ENCODE peak calls at places on chromosomes 16 and 17, in eight cellular contexts. S is neural progenitor cell; R is IMR-90; K is Karpas-422; B is heart left ventricle; F is CD8-positive, alpha-beta T cell; V is heart right ventricle; A is CD4-positive, CD25-positive, alpha-beta regulatory T cell. J is an unnamed sample. For H3K9me3, the result is how much of the 10 kb centered on the place peaks cover.

GRCh38 chr16:14335297-14335696 is 264.2 kb downstream of the MRTFB start:
- DNase-seq in V (no peak), K (peak), A (no peak), F (no peak), S (no peak), R (no peak), B (no peak), J (no peak)

GRCh38 chr17:39099686-39100293 is 51.6 kb downstream of the PLXDC1 start:
- DNase-seq in F (no peak), K (no peak), B (peak), A (no peak), V (peak), S (no peak), R (peak), J (no peak)

GRCh38 chr16:59758848-59759247 is 1024.7 kb upstream of the GOT2 start:
- DNase-seq in K (no peak), S (no peak), A (no peak), V (no peak), F (no peak), B (no peak), R (no peak), J (no peak)

GRCh38 chr17:17295141-17295540 is 8.0 kb upstream of the NT5M start:
- DNase-seq in K (no peak), R (no peak), A (no peak), V (no peak), B (no peak), S (no peak), F (no peak), J (no peak)

GRCh38 chr17:67466251-67466650 is 89.2 kb downstream of the PITPNC1 start:
- DNase-seq in V (no peak), A (no peak), R (no peak), F (no peak), K (no peak), B (no peak), S (no peak), J (no peak)

GRCh38 chr17:35568561-35568960 is 7.9 kb upstream of the SLFN14 start:
- DNase-seq in F (no peak), R (peak), V (no peak), S (peak), B (no peak), K (no peak), A (peak), J (no peak)

GRCh38 chr16:85286970-85287814 is 174.9 kb upstream of the CIBAR2 start:
- DNase-seq in V (peak), B (peak), K (no peak), S (no peak), R (peak), F (no peak), A (no peak), J (no peak)

GRCh38 chr17:13222931-13223330 is 205.1 kb upstream of the ELAC2 start:
- DNase-seq in K (no peak), A (no peak), V (no peak), B (no peak), F (no peak), R (no peak), S (no peak), J (no peak)

GRCh38 chr17:51764387-51764971 is 394.0 kb downstream of the CA10 start:
- DNase-seq in B (no peak), V (no peak), A (peak), K (peak), R (peak), S (peak), F (peak), J (peak)

GRCh38 chr17:77120866-77121265 is 19.9 kb upstream of the SEC14L1 start:
- DNase-seq in F (no peak), K (no peak), A (no peak), V (no peak), S (no peak), B (peak), R (no peak), J (peak)

GRCh38 chr16:30876867-30877266 is 17.0 kb downstream of the BCL7C start:
- DNase-seq in V (no peak), B (no peak), K (peak), S (peak), F (no peak), A (no peak), R (no peak), J (no peak)

GRCh38 chr17:76153640-76154039 is 12.6 kb upstream of the FOXJ1 start:
- DNase-seq in F (no peak), V (no peak), B (no peak), R (peak), K (no peak), S (peak), A (no peak), J (no peak)

GRCh38 chr17:43579570-43580140 is 33.5 kb upstream of the ETV4 start:
- DNase-seq in F (no peak), B (no peak), S (no peak), A (no peak), K (no peak), V (no peak), R (peak), J (no peak)

GRCh38 chr17:44541884-44542581 is 15.3 kb upstream of the FZD2 start:
- DNase-seq in V (no peak), S (peak), R (no peak), F (no peak), K (no peak), B (no peak), A (no peak), J (no peak)

GRCh38 chr17:19487009-19487600 is 46.5 kb upstream of the SLC47A1 start:
- DNase-seq in V (no peak), R (no peak), S (no peak), F (no peak), K (no peak), A (no peak), B (no peak), J (no peak)

DNA sequence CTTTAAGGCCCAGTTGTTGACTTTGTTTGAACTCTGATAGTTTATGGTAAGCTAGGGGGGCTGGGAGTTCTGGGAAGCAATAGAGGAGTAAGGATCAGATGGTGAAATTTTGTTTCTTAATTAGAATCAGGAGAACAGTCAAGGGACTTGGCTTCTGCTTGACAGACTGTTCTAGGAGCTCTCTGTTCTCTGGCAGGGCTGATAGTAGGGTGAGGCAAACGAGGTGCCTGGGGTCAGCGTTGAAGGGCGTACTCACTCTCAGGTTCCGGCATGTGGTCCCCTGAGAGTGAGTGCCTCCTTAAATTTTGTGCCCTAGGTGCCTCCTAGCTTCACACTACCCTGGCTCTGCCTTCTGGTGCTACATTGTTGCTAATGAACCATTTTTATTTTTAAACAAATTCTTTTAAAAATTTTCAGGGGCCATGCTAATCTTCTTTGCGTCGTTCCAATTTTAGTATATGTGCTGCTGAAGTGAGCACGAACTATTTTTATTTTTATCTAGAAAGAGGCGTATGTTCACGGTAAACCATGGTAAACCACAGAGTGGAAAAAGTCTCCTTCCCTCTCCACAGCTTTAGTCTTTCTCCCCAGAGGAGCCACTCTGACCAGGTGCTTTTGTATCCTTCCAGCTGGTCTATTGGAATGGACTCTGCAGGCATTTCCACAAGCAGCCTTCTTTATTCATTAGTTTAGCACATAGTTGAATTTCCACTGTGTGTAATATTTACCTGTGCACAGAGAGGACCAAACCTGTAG is 19.7 kb downstream of the SLC7A6 start:
- DNase-seq in K (peak), V (no peak), A (no peak), R (no peak), S (no peak), F (no peak), B (no peak), J (no peak)
- H3K27ac ChIP-seq in K (peak), V (peak), A (peak), R (peak), S (no peak), F (peak), B (peak), J (peak)

GRCh38 chr16:847151-847550 is 46.6 kb upstream of the GNG13 start:
- DNase-seq in R (no peak), K (no peak), S (no peak), V (no peak), B (no peak), F (no peak), A (no peak), J (no peak)
- H3K9me3 ChIP-seq in R (under half), K (under half), S (under half), V (under half), B (under half), F (under half), A (under half), J (under half)

GRCh38 chr17:70067104-70067503 is 7.9 kb upstream of the KCNJ16 start:
- DNase-seq in A (no peak), V (no peak), R (no peak), K (no peak), S (no peak), B (no peak), F (no peak), J (no peak)
- H3K27ac ChIP-seq in A (no peak), V (no peak), R (no peak), K (no peak), S (no peak), B (no peak), F (no peak), J (no peak)

GRCh38 chr17:82740906-82741759 is 5.7 kb downstream of the FN3K start:
- DNase-seq in R (no peak), A (no peak), B (no peak), K (peak), F (no peak), V (no peak), S (no peak), J (no peak)

GRCh38 chr17:82743344-82744219 is 8.2 kb downstream of the FN3K start:
- DNase-seq in K (no peak), S (no peak), B (no peak), R (no peak), V (no peak), F (no peak), A (no peak), J (no peak)

GRCh38 chr17:82748756-82749155 is 3.1 kb upstream of the TBCD start:
- DNase-seq in B (no peak), R (no peak), A (no peak), V (no peak), S (no peak), F (no peak), K (no peak), J (no peak)

GRCh38 chr17:82750241-82750905 is 1.5 kb upstream of the TBCD start:
- DNase-seq in B (no peak), F (no peak), V (no peak), R (no peak), S (peak), K (no peak), A (no peak), J (no peak)

GRCh38 chr17:82745524-82745923 is 6.3 kb upstream of the TBCD start:
- DNase-seq in F (no peak), A (no peak), S (no peak), R (no peak), V (no peak), K (no peak), B (no peak), J (no peak)
- H3K9me3 ChIP-seq in F (under half), A (under half), S (under half), R (under half), V (under half), K (under half), B (under half), J (under half)

GRCh38 chr16:67965668-67966548 is 2.5 kb downstream of the SLC12A4 start:
- DNase-seq in B (no peak), S (no peak), R (no peak), A (no peak), K (no peak), V (no peak), F (no peak), J (no peak)
- H3K27ac ChIP-seq in B (peak), S (no peak), R (peak), A (no peak), K (no peak), V (peak), F (no peak), J (peak)

DNA sequence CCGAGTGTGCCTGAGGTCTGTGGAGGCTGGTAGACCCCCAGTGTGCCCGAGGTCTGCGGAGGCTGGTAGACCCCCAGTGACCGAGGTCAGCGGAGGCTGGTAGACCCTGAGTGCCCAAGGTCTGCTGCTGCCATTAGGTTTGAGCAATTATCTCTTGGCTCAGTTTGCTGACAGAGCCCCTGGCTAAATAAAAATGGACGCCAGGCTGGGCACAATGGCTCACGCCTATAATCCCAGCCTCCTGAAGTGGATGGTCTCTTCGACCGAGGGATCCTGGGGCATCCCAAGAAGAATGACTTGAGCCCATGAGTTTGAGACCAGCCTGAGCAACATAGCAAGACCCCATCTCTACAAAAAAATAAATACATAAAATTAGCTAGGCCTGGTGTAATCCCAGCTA is 98.7 kb upstream of the ZNF469 start:
- DNase-seq in A (no peak), V (no peak), R (no peak), F (no peak), B (no peak), K (no peak), S (no peak), J (no peak)
- H3K9me3 ChIP-seq in A (under half), V (under half), R (under half), F (under half), B (under half), K (under half), S (under half), J (under half)

DNA sequence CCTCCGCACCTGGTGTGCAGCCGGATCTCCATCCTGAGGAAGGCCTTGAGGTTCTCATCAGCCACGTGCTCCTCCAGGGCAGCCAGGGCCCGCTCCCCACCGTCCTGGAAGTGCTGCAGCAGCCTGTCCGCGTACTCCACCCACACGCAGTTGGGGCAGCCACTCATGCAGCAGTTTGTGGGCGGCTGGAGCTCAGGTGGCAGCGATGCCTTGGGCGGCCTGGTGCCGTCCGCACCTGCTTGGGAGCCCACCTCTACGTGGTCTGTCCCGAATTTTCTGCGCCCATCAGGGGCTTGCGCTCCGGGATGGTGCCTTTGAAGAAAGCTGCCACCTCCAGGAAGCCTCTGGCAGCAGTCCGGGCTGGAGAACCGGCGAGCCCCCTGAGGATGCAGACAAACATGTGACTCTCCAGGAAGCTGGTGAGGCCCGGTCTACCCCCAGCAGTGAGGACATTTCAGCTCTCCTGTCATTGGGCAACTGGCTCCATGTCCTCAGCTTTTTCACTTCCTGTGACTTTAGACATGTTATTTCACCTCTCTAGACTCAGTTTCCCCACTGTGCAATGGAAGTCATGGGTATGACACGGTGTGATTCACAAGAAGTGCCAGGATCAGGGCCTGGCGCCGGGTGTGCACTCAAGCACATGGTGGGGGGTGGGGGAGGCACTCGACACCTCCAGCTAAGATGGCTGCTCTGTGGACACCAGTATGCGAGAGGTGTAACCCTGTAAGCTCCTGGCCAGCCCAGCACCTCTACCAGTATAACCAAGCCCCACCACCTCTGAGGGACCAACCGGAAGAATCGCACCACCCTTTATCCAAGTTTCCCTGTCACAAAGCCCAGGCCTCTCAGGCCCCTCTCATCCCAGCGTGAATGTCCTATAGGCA is 957 bp downstream of the OXLD1 start:
- DNase-seq in K (peak), F (peak), A (peak), V (no peak), S (peak), B (no peak), R (peak), J (no peak)
- H3K27ac ChIP-seq in K (peak), F (peak), A (peak), V (peak), S (no peak), B (peak), R (peak), J (peak)